ENCODE peak calls at places on chromosomes 5 and 9, in six cellular contexts. H is thyroid gland, Q is A549, F is lower leg skin, M is RWPE1, D is OCI-LY7. O is an unnamed sample.

GRCh38 chr5:68141494-68141893 is 74.1 kb upstream of the PIK3R1 start:
- DNase-seq in Q (no peak), D (peak), F (no peak), M (no peak), H (peak), O (peak)

GRCh38 chr5:83026930-83027687 is 50.1 kb downstream of the TMEM167A start:
- DNase-seq in D (peak), M (no peak), Q (no peak), H (no peak), F (no peak), O (no peak)

GRCh38 chr5:154456540-154456939 is 10.7 kb downstream of the SAP30L start:
- DNase-seq in H (no peak), D (no peak), M (no peak), Q (no peak), F (no peak), O (no peak)

GRCh38 chr9:129095170-129095667 is 14.3 kb downstream of the DOLPP1 start:
- DNase-seq in Q (no peak), D (no peak), F (no peak), M (no peak), H (no peak), O (no peak)

GRCh38 chr9:120110520-120110919 is 469.4 kb downstream of the CDK5RAP2 start:
- DNase-seq in F (no peak), D (no peak), H (no peak), Q (no peak), M (no peak), O (no peak)

GRCh38 chr5:67315082-67315801 is 118.6 kb upstream of the CD180 start:
- DNase-seq in D (no peak), M (peak), F (no peak), H (peak), Q (no peak), O (peak)

GRCh38 chr9:3768698-3769458 is 243.1 kb upstream of the RFX3 start:
- DNase-seq in F (no peak), H (no peak), D (no peak), M (no peak), Q (no peak), O (no peak)

GRCh38 chr9:33795819-33796218 is 458 bp downstream of the PRSS3 start:
- DNase-seq in D (no peak), M (no peak), H (peak), Q (no peak), F (no peak), O (peak)

GRCh38 chr5:45110399-45110798 is 301.7 kb downstream of the MRPS30 start:
- DNase-seq in H (no peak), D (no peak), F (no peak), Q (no peak), M (no peak), O (no peak)

GRCh38 chr9:136545065-136545965 is 533 bp downstream of the NOTCH1 start:
- DNase-seq in D (peak), Q (no peak), F (no peak), H (peak), M (no peak), O (peak)

GRCh38 chr5:77638763-77639451 is 394 bp upstream of the OTP start:
- DNase-seq in F (no peak), D (no peak), H (no peak), M (no peak), Q (no peak), O (no peak)

GRCh38 chr9:136260936-136261472 is 15.4 kb upstream of the QSOX2 start:
- DNase-seq in H (no peak), M (no peak), D (no peak), Q (no peak), F (no peak), O (no peak)

GRCh38 chr9:133428579-133429215 is 6.5 kb downstream of the ADAMTS13 start:
- DNase-seq in M (peak), H (peak), F (no peak), Q (peak), D (no peak), O (no peak)

GRCh38 chr5:139961435-139962157 is 81.5 kb downstream of the NRG2 start:
- DNase-seq in D (no peak), H (no peak), F (no peak), M (no peak), Q (no peak), O (no peak)

GRCh38 chr5:103209065-103209464 is 49.5 kb upstream of the MACIR start:
- DNase-seq in H (no peak), F (no peak), M (no peak), D (no peak), Q (no peak), O (no peak)

GRCh38 chr5:40223884-40224402 is 455.8 kb upstream of the PTGER4 start:
- DNase-seq in Q (no peak), M (peak), D (no peak), F (no peak), H (no peak), O (no peak)

GRCh38 chr5:154858972-154859950 is 834 bp downstream of the CNOT8 start:
- DNase-seq in H (no peak), M (no peak), D (peak), F (no peak), Q (no peak), O (no peak)

GRCh38 chr5:179699640-179700298 is 1.0 kb downstream of the CANX start:
- DNase-seq in Q (peak), H (peak), D (peak), F (no peak), M (peak), O (peak)

GRCh38 chr9:98809311-98810105 is 2.0 kb downstream of the GALNT12 start:
- DNase-seq in Q (no peak), H (peak), D (no peak), F (no peak), M (no peak), O (no peak)

GRCh38 chr5:124669300-124669648 is 77.2 kb downstream of the ZNF608 start:
- DNase-seq in M (no peak), D (no peak), Q (no peak), F (no peak), H (no peak), O (no peak)

GRCh38 chr9:133569891-133570651 is 35.6 kb downstream of the ADAMTSL2 start:
- DNase-seq in F (no peak), Q (no peak), H (no peak), M (no peak), D (no peak), O (no peak)

GRCh38 chr5:181058786-181059296 is 18.8 kb downstream of the BTNL9 start:
- DNase-seq in F (no peak), H (no peak), Q (no peak), D (no peak), M (no peak), O (no peak)

GRCh38 chr5:8188874-8189588 is 320.1 kb downstream of the MTRR start:
- DNase-seq in M (no peak), F (no peak), D (no peak), H (peak), Q (no peak), O (no peak)

GRCh38 chr5:164184158-164184557 is 678.7 kb downstream of the MAT2B start:
- DNase-seq in M (no peak), D (no peak), F (no peak), H (no peak), Q (no peak), O (no peak)

GRCh38 chr5:9653811-9654210 is 23.7 kb upstream of the TAS2R1 start:
- DNase-seq in F (no peak), H (no peak), Q (no peak), D (no peak), M (peak), O (no peak)

GRCh38 chr5:119340597-119341218 is 15.1 kb upstream of the TNFAIP8 start:
- DNase-seq in M (no peak), F (no peak), D (peak), Q (no peak), H (no peak), O (no peak)

GRCh38 chr5:1381370-1382247 is 36.7 kb upstream of the CLPTM1L start:
- DNase-seq in D (no peak), H (no peak), M (no peak), F (no peak), Q (no peak), O (no peak)

GRCh38 chr5:1378866-1379659 is 34.2 kb upstream of the CLPTM1L start:
- DNase-seq in H (no peak), F (no peak), Q (no peak), M (no peak), D (no peak), O (no peak)

GRCh38 chr5:1382248-1382700 is 37.4 kb upstream of the CLPTM1L start:
- DNase-seq in Q (no peak), F (no peak), H (no peak), M (no peak), D (no peak), O (no peak)

GRCh38 chr5:1380910-1381309 is 36.0 kb upstream of the CLPTM1L start:
- DNase-seq in M (no peak), D (no peak), F (no peak), Q (no peak), H (no peak), O (no peak)

DNA sequence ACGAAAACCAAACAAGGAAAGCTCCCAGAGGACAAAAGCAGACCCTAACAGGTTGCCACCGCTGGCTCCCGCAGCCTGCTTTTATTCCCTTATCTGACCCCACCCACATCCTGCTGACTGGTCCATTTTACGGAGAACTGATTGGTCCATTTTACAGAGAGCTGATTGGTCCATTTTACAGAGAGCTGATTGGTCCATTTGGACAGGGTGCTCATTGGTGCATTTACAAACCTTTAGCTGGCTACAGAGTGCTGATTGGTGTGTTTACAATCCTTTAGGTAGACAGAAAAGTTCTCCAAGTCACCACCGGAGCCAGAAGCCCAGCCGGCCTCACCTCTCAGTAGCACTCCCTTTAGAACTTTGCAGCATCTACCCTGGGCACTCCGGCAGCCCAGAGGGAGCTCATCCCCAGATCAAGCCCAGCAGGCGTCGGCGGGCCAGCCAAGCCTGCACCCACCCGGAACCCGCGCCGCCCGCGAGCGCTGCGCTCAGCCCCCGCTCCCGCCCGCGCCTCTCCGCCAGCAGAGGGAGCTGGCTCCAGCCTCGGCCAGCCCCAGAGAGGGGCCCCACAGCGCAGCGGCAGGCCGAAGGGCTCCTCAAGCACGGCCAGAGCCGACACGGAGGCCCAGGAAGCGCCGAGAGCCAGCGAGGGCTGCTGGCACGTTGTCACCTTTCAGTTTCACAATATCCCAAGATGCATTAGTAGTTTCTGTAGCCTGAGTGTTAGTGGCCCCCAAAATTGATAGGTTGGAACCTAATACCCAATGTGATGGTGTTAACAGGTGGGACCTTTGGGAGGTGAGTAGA is 35.3 kb upstream of the CLPTM1L start:
- DNase-seq in Q (no peak), F (no peak), M (no peak), D (no peak), H (peak), O (peak)
- TF ChIP-seq CTCF in Q (peak), F (no peak), M (peak), D (peak), H (peak), O (peak)

DNA sequence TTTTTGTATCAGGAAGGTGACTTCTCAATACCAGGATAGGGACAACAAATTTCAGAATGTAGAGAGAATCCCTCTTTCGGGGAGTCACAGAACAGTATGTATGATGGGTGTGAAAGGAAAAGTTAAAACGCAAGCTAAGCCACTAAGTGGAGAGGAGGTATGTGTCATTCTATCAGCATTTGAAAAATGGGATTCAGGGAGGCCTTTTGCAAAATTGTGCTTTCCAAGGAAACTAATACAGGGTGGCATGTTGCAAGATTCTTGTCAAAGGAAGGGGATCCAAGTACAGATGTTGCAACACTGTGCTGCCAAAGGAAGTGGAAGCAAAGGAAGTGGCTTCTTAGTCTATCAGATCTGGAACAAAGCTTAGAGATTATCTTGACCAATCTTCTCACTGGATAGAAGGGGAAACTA is 12.6 kb upstream of the TNIP1 start:
- DNase-seq in M (peak), Q (no peak), F (peak), H (no peak), D (no peak), O (peak)
- TF ChIP-seq CTCF in M (no peak), Q (no peak), F (no peak), H (no peak), D (no peak), O (no peak)

DNA sequence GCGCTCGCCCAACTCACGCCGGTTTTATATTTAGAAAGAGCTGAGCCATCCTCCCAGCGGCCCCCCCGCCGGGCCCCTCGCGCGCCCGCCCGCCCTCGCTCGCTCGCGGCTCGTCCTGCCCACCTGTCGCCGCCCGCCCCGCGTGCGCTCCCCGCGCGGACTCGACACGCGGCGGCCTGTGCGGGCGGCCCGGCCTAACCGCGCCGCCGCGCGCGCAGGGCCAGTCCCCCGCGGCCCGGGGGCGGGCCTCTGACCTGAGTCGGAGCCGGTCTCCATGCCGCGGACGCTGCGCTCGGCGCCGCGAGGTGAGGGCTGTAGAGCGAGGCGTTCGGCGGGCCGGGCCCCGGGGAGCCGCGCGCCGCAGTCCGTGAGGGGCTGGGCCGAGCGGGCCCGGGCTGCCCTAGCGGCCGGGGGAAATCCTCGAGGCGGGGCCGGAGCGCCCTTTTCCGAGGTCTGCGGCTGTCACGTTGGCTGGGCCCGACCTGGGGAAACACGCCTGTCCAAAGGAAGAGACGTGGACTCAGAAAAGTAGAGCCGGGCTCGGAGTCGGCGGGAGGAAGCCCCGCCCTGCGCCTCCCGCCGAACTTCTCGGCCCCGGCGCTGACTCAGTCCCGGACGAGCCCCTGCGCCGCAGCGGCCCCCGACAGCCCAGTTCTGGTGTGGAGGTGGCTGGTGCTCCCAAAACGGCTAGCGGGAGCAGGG is at the start of gene ECPAS:
- DNase-seq in F (peak), M (peak), Q (peak), H (peak), D (peak), O (peak)
- TF ChIP-seq CTCF in F (no peak), M (no peak), Q (no peak), H (no peak), D (no peak), O (no peak)

GRCh38 chr5:127536687-127537086 is 19.2 kb downstream of the PRRC1 start:
- DNase-seq in D (peak), M (no peak), H (no peak), F (no peak), Q (peak), O (no peak)
- TF ChIP-seq CTCF in D (peak), M (peak), H (no peak), F (no peak), Q (peak), O (no peak)

GRCh38 chr9:37035472-37036236 is 1.6 kb upstream of the PAX5 start:
- DNase-seq in H (no peak), D (peak), M (no peak), F (no peak), Q (no peak), O (no peak)

GRCh38 chr9:37033141-37033540 is 927 bp downstream of the PAX5 start:
- DNase-seq in F (no peak), M (no peak), Q (no peak), D (no peak), H (no peak), O (no peak)

GRCh38 chr9:37034938-37035471 is 937 bp upstream of the PAX5 start:
- DNase-seq in F (no peak), M (no peak), H (no peak), D (no peak), Q (no peak), O (no peak)

GRCh38 chr9:37033753-37034319 is at the start of gene PAX5:
- DNase-seq in Q (no peak), F (no peak), H (no peak), M (no peak), D (peak), O (no peak)

GRCh38 chr9:37034320-37034937 is 361 bp upstream of the PAX5 start:
- DNase-seq in M (no peak), D (peak), H (no peak), F (no peak), Q (no peak), O (no peak)
- TF ChIP-seq CTCF in M (peak), D (peak), H (no peak), F (no peak), Q (peak), O (no peak)

GRCh38 chr9:68418259-68418845 is 61.9 kb downstream of the PGM5 start:
- DNase-seq in M (no peak), D (no peak), F (no peak), H (no peak), Q (no peak), O (no peak)

GRCh38 chr9:68417762-68418161 is 61.4 kb downstream of the PGM5 start:
- DNase-seq in Q (no peak), H (no peak), D (no peak), M (no peak), F (no peak), O (no peak)

GRCh38 chr9:68416891-68417570 is 60.6 kb downstream of the PGM5 start:
- DNase-seq in Q (no peak), H (no peak), D (peak), F (no peak), M (no peak), O (peak)
- TF ChIP-seq CTCF in Q (peak), H (no peak), D (peak), F (no peak), M (no peak), O (no peak)

GRCh38 chr5:84450617-84451414 is 66.1 kb upstream of the EDIL3 start:
- DNase-seq in Q (no peak), M (peak), H (no peak), F (no peak), D (peak), O (no peak)
- TF ChIP-seq CTCF in Q (no peak), M (peak), H (no peak), F (no peak), D (peak), O (no peak)